ENCODE peak calls at places on chromosomes 11 and 22, in four cellular contexts. V, A, X and S are unnamed samples.
A peak's percentile ranks its signal among the peaks of the same experiment; 100 is the strongest.

GRCh38 chr11:86625544-86625943 is 46.9 kb downstream of the ME3 start:
- DNase-seq in V (no peak), A (no peak), X (no peak), S (no peak)

GRCh38 chr11:119093951-119094815 is 7.5 kb downstream of the DPAGT1 start:
- DNase-seq in V (peak; percentile 45), A (peak; percentile 38), X (peak; percentile 63), S (peak; percentile 39)

GRCh38 chr11:62431171-62431895 is 12.5 kb downstream of the SCGB1A1 start:
- DNase-seq in V (no peak), A (peak; percentile 92), X (no peak), S (no peak)

GRCh38 chr11:85787809-85788805 is 22.8 kb downstream of the SYTL2 start:
- DNase-seq in V (peak; percentile 76), A (peak; percentile 42), X (peak; percentile 23), S (peak; percentile 38)

GRCh38 chr11:70470127-70470526 is 71.8 kb downstream of the CTTN start:
- DNase-seq in V (no peak), A (peak; percentile 46), X (no peak), S (no peak)

GRCh38 chr11:117677729-117678310 is 119.2 kb downstream of the DSCAML1 start:
- DNase-seq in V (no peak), A (no peak), X (no peak), S (no peak)

GRCh38 chr22:42868751-42869251 is 11.7 kb upstream of the ARFGAP3 start:
- DNase-seq in V (no peak), A (peak; percentile 17), X (no peak), S (no peak)

GRCh38 chr11:119471329-119471728 is 48.4 kb upstream of the THY1 start:
- DNase-seq in V (no peak), A (no peak), X (no peak), S (no peak)

GRCh38 chr11:74018331-74019005 is 9.6 kb upstream of the UCP3 start:
- DNase-seq in V (peak; percentile 96), A (peak; percentile 87), X (no peak), S (no peak)

GRCh38 chr11:15616130-15617105 is 501.7 kb downstream of the INSC start:
- DNase-seq in V (no peak), A (no peak), X (no peak), S (no peak)

GRCh38 chr11:12983331-12983730 is 25.8 kb upstream of the RASSF10 start:
- DNase-seq in V (no peak), A (no peak), X (no peak), S (no peak)

GRCh38 chr22:25659413-25659812 is 82.6 kb upstream of the MYO18B start:
- DNase-seq in V (no peak), A (no peak), X (no peak), S (no peak)

GRCh38 chr11:69396051-69396947 is 85.2 kb upstream of the LINC01488 start:
- DNase-seq in V (no peak), A (no peak), X (no peak), S (no peak)

GRCh38 chr22:28903719-28904118 is 20.3 kb downstream of the ZNRF3 start:
- DNase-seq in V (no peak), A (no peak), X (no peak), S (no peak)

GRCh38 chr22:46499798-46500174 is 37.6 kb downstream of the CELSR1 start:
- DNase-seq in V (no peak), A (no peak), X (no peak), S (no peak)

GRCh38 chr22:32325811-32326237 is 31.8 kb upstream of the RFPL3 start:
- DNase-seq in V (no peak), A (no peak), X (no peak), S (no peak)

GRCh38 chr11:61144511-61145179 is 16.6 kb downstream of the VPS37C start:
- DNase-seq in V (no peak), A (no peak), X (no peak), S (no peak)

GRCh38 chr22:40036591-40037225 is 42.0 kb downstream of the FAM83F start:
- DNase-seq in V (peak; percentile 43), A (peak; percentile 76), X (peak; percentile 69), S (no peak)

GRCh38 chr11:122632178-122632824 is 23.2 kb upstream of the UBASH3B start:
- DNase-seq in V (no peak), A (no peak), X (no peak), S (peak; percentile 78)

GRCh38 chr11:16924826-16925494 is 89.3 kb downstream of the PLEKHA7 start:
- DNase-seq in V (peak; percentile 86), A (no peak), X (no peak), S (peak; percentile 84)

GRCh38 chr11:65315866-65316233 is 1.2 kb downstream of the CDC42EP2 start:
- DNase-seq in V (no peak), A (no peak), X (no peak), S (peak; percentile 33)

GRCh38 chr11:44562836-44563460 is 2.5 kb upstream of the CD82 start:
- DNase-seq in V (no peak), A (no peak), X (no peak), S (no peak)

GRCh38 chr11:125621995-125622394 is 3.0 kb upstream of the CHEK1 start:
- DNase-seq in V (no peak), A (peak; percentile 77), X (peak; percentile 37), S (peak; percentile 6)

GRCh38 chr11:5004429-5005274 is 10.0 kb downstream of the OR51L1 start:
- DNase-seq in V (peak; percentile 49), A (peak; percentile 61), X (peak; percentile 55), S (peak; percentile 63)

GRCh38 chr22:43639228-43639948 is 172.7 kb downstream of the EFCAB6 start:
- DNase-seq in V (no peak), A (no peak), X (no peak), S (no peak)

GRCh38 chr11:77127969-77128691 is at the start of gene MYO7A:
- DNase-seq in V (peak; percentile 61), A (peak; percentile 55), X (peak; percentile 26), S (no peak)

GRCh38 chr22:44025171-44026065 is 1.3 kb downstream of the PARVB start:
- DNase-seq in V (peak; percentile 45), A (no peak), X (peak; percentile 21), S (no peak)

GRCh38 chr11:115301029-115301428 is 203.2 kb downstream of the CADM1 start:
- DNase-seq in V (no peak), A (peak; percentile 73), X (no peak), S (peak; percentile 61)

GRCh38 chr11:133579165-133580031 is 47.1 kb upstream of the OPCML start:
- DNase-seq in V (no peak), A (no peak), X (no peak), S (no peak)

GRCh38 chr11:94885133-94885532 is 88.2 kb downstream of the CWC15 start:
- DNase-seq in V (no peak), A (no peak), X (no peak), S (peak; percentile 68)

GRCh38 chr11:40281055-40281580 is 1178.3 kb downstream of the LRRC4C start:
- DNase-seq in V (no peak), A (no peak), X (no peak), S (no peak)

GRCh38 chr11:80350541-80350940 is 909.7 kb upstream of the TENM4 start:
- DNase-seq in V (peak; percentile 44), A (no peak), X (peak; percentile 82), S (no peak)

GRCh38 chr11:79264284-79264683 is 176.5 kb downstream of the TENM4 start:
- DNase-seq in V (no peak), A (no peak), X (no peak), S (no peak)

GRCh38 chr11:57181678-57182305 is at the start of gene LRRC55:
- DNase-seq in V (no peak), A (no peak), X (no peak), S (no peak)

GRCh38 chr11:98568011-98568410 is 452.7 kb upstream of the CNTN5 start:
- DNase-seq in V (no peak), A (no peak), X (no peak), S (no peak)

GRCh38 chr11:18632841-18633240 is 1.3 kb downstream of the SPTY2D1 start:
- DNase-seq in V (no peak), A (peak; percentile 6), X (no peak), S (peak; percentile 5)

GRCh38 chr11:86749376-86749775 is 51.0 kb upstream of the PRSS23 start:
- DNase-seq in V (no peak), A (no peak), X (no peak), S (no peak)

GRCh38 chr22:49158741-49159564 is 668.7 kb downstream of the BRD1 start:
- DNase-seq in V (no peak), A (no peak), X (no peak), S (no peak)
- H3K9ac ChIP-seq in V (no peak overlapping the region), A (no peak overlapping the region), X (no peak overlapping the region), S (no peak overlapping the region)

DNA sequence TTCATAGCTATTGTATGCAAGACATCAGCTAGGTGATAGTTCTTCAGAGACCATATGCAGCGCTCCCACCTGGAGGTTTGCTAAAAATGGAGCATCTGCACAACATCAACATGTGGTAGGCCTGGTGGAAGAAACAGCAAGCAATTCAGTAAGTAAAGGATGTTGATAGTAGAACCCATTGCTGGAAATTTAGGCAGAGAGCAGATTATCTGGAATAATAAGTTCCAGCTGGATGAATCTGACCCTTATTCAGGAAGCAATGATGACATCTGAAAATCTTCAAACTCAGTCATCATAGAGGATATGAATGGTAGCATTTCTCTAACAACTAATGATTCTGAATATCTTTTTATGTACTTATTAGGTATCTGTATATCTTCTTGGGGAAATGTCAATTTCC is 225.2 kb upstream of the ANO3 start:
- DNase-seq in V (no peak), A (no peak), X (no peak), S (no peak)
- H3K9ac ChIP-seq in V (no peak overlapping the region), A (no peak overlapping the region), X (no peak overlapping the region), S (no peak overlapping the region)

GRCh38 chr22:36331306-36331911 is 56.4 kb downstream of the MYH9 start:
- DNase-seq in V (peak; percentile 75), A (peak; percentile 98), X (peak; percentile 93), S (peak; percentile 97)

GRCh38 chr22:36328635-36329216 is 59.0 kb downstream of the MYH9 start:
- DNase-seq in V (no peak), A (peak; percentile 96), X (peak; percentile 84), S (peak; percentile 89)

GRCh38 chr22:36330655-36331305 is 57.0 kb downstream of the MYH9 start:
- DNase-seq in V (peak; percentile 41), A (peak; percentile 63), X (peak; percentile 78), S (no peak)

GRCh38 chr22:36329217-36330078 is 58.3 kb downstream of the MYH9 start:
- DNase-seq in V (peak; percentile 57), A (peak; percentile 97), X (peak; percentile 95), S (peak; percentile 97)

GRCh38 chr22:36330127-36330526 is 57.6 kb downstream of the MYH9 start:
- DNase-seq in V (no peak), A (no peak), X (no peak), S (no peak)
- H3K9ac ChIP-seq in V (peak overlapping the region; percentile 60), A (peak overlapping the region; percentile 82), X (peak overlapping the region; percentile 95), S (peak overlapping the region; percentile 84)

GRCh38 chr22:49197986-49198704 is 629.5 kb downstream of the BRD1 start:
- DNase-seq in V (no peak), A (no peak), X (no peak), S (no peak)
- H3K9ac ChIP-seq in V (no peak overlapping the region), A (no peak overlapping the region), X (no peak overlapping the region), S (no peak overlapping the region)